ENCODE peak calls at places on chromosome 9, in five cellular contexts. M, R, C, Q and X are unnamed samples.

GRCh38 chr9:88710449-88710848 is 175.5 kb downstream of the NXNL2 start:
- DNase-seq in M (no peak), Q (no peak), C (no peak), R (no peak), X (no peak)

GRCh38 chr9:136618578-136619547 is 43.9 kb upstream of the EGFL7 start:
- DNase-seq in M (no peak), Q (no peak), C (no peak), R (peak), X (no peak)

GRCh38 chr9:35756743-35757526 is 2.9 kb upstream of the MSMP start:
- DNase-seq in M (no peak), R (peak), Q (no peak), C (peak), X (no peak)

GRCh38 chr9:16515879-16516289 is 354.6 kb downstream of the BNC2 start:
- DNase-seq in R (no peak), Q (no peak), M (peak), C (no peak), X (no peak)

GRCh38 chr9:5460157-5460556 is 9.8 kb downstream of the CD274 start:
- DNase-seq in Q (no peak), R (no peak), C (no peak), M (no peak), X (no peak)

GRCh38 chr9:131348631-131349521 is 45.0 kb upstream of the PRRC2B start:
- DNase-seq in M (no peak), Q (no peak), R (no peak), C (no peak), X (no peak)

GRCh38 chr9:75636427-75637045 is 253.9 kb upstream of the PCSK5 start:
- DNase-seq in R (peak), M (no peak), C (no peak), Q (no peak), X (no peak)

GRCh38 chr9:108933231-108933630 is 693 bp downstream of the ELP1 start:
- DNase-seq in R (no peak), M (peak), Q (no peak), C (no peak), X (no peak)

GRCh38 chr9:68947842-68948569 is 65.9 kb downstream of the PRKACG start:
- DNase-seq in M (no peak), Q (no peak), R (no peak), C (no peak), X (no peak)

GRCh38 chr9:69645488-69645887 is 26.7 kb downstream of the APBA1 start:
- DNase-seq in C (peak), Q (no peak), M (no peak), R (no peak), X (no peak)

GRCh38 chr9:89160797-89161196 is 17.8 kb downstream of the SHC3 start:
- DNase-seq in M (no peak), Q (no peak), R (no peak), C (no peak), X (no peak)

GRCh38 chr9:78393340-78393739 is 96.4 kb downstream of the PSAT1 start:
- DNase-seq in C (no peak), Q (no peak), R (no peak), M (no peak), X (no peak)

GRCh38 chr9:16139781-16140180 is 586.9 kb downstream of the CCDC171 start:
- DNase-seq in M (no peak), R (peak), Q (no peak), C (no peak), X (no peak)

GRCh38 chr9:93225417-93225816 is 41.5 kb downstream of the WNK2 start:
- DNase-seq in C (no peak), M (no peak), R (no peak), Q (no peak), X (no peak)

GRCh38 chr9:35793461-35793860 is 2.1 kb downstream of the NPR2 start:
- DNase-seq in R (no peak), M (no peak), C (no peak), Q (no peak), X (no peak)

GRCh38 chr9:77495834-77496671 is 152.1 kb downstream of the GNA14 start:
- DNase-seq in C (no peak), M (peak), R (no peak), Q (no peak), X (peak)

GRCh38 chr9:116055536-116055935 is 98.1 kb upstream of the PAPPA start:
- DNase-seq in C (no peak), M (no peak), R (no peak), Q (no peak), X (no peak)

GRCh38 chr9:76576344-76576743 is 117.4 kb downstream of the GCNT1 start:
- DNase-seq in C (no peak), M (peak), R (no peak), Q (no peak), X (peak)